ENCODE peak calls at places on chromosomes 3 and 15, in nine cellular contexts. One of them, this sample, is unnamed.

GRCh38 chr3:51948016-51948580 is 5.9 kb downstream of the PARP3 start:
- DNase-seq in heart right ventricle: no peak
- DNase-seq in lower leg skin: no peak
- DNase-seq in AG10803: no peak
- DNase-seq in pancreas: no peak
- DNase-seq in kidney: peak; percentile 39
- DNase-seq in ovary: no peak
- DNase-seq in fibroblast of lung: no peak
- DNase-seq in neural progenitor cell: no peak
- DNase-seq in this sample: no peak

GRCh38 chr3:59836525-59836924 is 786.7 kb upstream of the CFAP20DC start:
- DNase-seq in kidney: no peak
- DNase-seq in fibroblast of lung: no peak
- DNase-seq in ovary: no peak
- DNase-seq in heart right ventricle: no peak
- DNase-seq in AG10803: no peak
- DNase-seq in lower leg skin: no peak
- DNase-seq in pancreas: no peak
- DNase-seq in neural progenitor cell: no peak
- DNase-seq in this sample: no peak

GRCh38 chr15:28191832-28192231 is 92.7 kb upstream of the OCA2 start:
- DNase-seq in fibroblast of lung: peak; percentile 85
- DNase-seq in kidney: peak; percentile 83
- DNase-seq in AG10803: peak; percentile 79
- DNase-seq in pancreas: no peak
- DNase-seq in heart right ventricle: peak; percentile 39
- DNase-seq in lower leg skin: no peak
- DNase-seq in ovary: peak; percentile 67
- DNase-seq in neural progenitor cell: peak; percentile 38
- DNase-seq in this sample: no peak

GRCh38 chr3:195003006-195003892 is 267.7 kb downstream of the XXYLT1 start:
- DNase-seq in kidney: no peak
- DNase-seq in pancreas: no peak
- DNase-seq in ovary: no peak
- DNase-seq in neural progenitor cell: no peak
- DNase-seq in heart right ventricle: peak; percentile 63
- DNase-seq in lower leg skin: peak; percentile 94
- DNase-seq in AG10803: peak; percentile 77
- DNase-seq in fibroblast of lung: no peak
- DNase-seq in this sample: no peak

GRCh38 chr3:108051005-108051404 is 39.8 kb downstream of the CD47 start:
- DNase-seq in kidney: no peak
- DNase-seq in ovary: no peak
- DNase-seq in fibroblast of lung: peak; percentile 24
- DNase-seq in neural progenitor cell: no peak
- DNase-seq in pancreas: no peak
- DNase-seq in AG10803: no peak
- DNase-seq in heart right ventricle: no peak
- DNase-seq in lower leg skin: no peak
- DNase-seq in this sample: no peak

GRCh38 chr3:181725033-181725775 is 13.5 kb downstream of the SOX2 start:
- DNase-seq in fibroblast of lung: no peak
- DNase-seq in lower leg skin: no peak
- DNase-seq in pancreas: no peak
- DNase-seq in AG10803: no peak
- DNase-seq in kidney: no peak
- DNase-seq in neural progenitor cell: peak; percentile 64
- DNase-seq in ovary: no peak
- DNase-seq in heart right ventricle: no peak
- DNase-seq in this sample: no peak

GRCh38 chr15:40252438-40253178 is 13.7 kb downstream of the PAK6 start:
- DNase-seq in pancreas: peak; percentile 72
- DNase-seq in fibroblast of lung: peak; percentile 19
- DNase-seq in AG10803: no peak
- DNase-seq in ovary: peak; percentile 42
- DNase-seq in lower leg skin: no peak
- DNase-seq in heart right ventricle: no peak
- DNase-seq in neural progenitor cell: peak; percentile 53
- DNase-seq in kidney: peak; percentile 84
- DNase-seq in this sample: no peak

GRCh38 chr3:18307529-18307928 is 117.6 kb downstream of the SATB1 start:
- DNase-seq in fibroblast of lung: no peak
- DNase-seq in heart right ventricle: no peak
- DNase-seq in lower leg skin: no peak
- DNase-seq in pancreas: no peak
- DNase-seq in ovary: no peak
- DNase-seq in neural progenitor cell: no peak
- DNase-seq in AG10803: no peak
- DNase-seq in kidney: no peak
- DNase-seq in this sample: no peak

GRCh38 chr3:59426851-59427565 is 377.2 kb upstream of the CFAP20DC start:
- DNase-seq in heart right ventricle: no peak
- DNase-seq in pancreas: no peak
- DNase-seq in fibroblast of lung: peak; percentile 95
- DNase-seq in kidney: no peak
- DNase-seq in AG10803: peak; percentile 97
- DNase-seq in lower leg skin: no peak
- DNase-seq in neural progenitor cell: no peak
- DNase-seq in ovary: no peak
- DNase-seq in this sample: no peak

GRCh38 chr3:86792316-86792715 is 198.6 kb downstream of the VGLL3 start:
- DNase-seq in fibroblast of lung: peak; percentile 72
- DNase-seq in AG10803: peak; percentile 34
- DNase-seq in kidney: no peak
- DNase-seq in pancreas: no peak
- DNase-seq in lower leg skin: no peak
- DNase-seq in neural progenitor cell: no peak
- DNase-seq in heart right ventricle: no peak
- DNase-seq in ovary: no peak
- DNase-seq in this sample: no peak

GRCh38 chr15:70351941-70352774 is 254.4 kb upstream of the TLE3 start:
- DNase-seq in kidney: no peak
- DNase-seq in heart right ventricle: no peak
- DNase-seq in neural progenitor cell: no peak
- DNase-seq in AG10803: no peak
- DNase-seq in pancreas: no peak
- DNase-seq in fibroblast of lung: no peak
- DNase-seq in lower leg skin: peak; percentile 65
- DNase-seq in ovary: no peak
- DNase-seq in this sample: no peak

GRCh38 chr3:141913150-141913811 is 36.8 kb downstream of the ATP1B3 start:
- DNase-seq in AG10803: peak; percentile 66
- DNase-seq in neural progenitor cell: peak; percentile 63
- DNase-seq in heart right ventricle: peak; percentile 53
- DNase-seq in ovary: no peak
- DNase-seq in pancreas: no peak
- DNase-seq in fibroblast of lung: peak; percentile 52
- DNase-seq in lower leg skin: no peak
- DNase-seq in kidney: no peak
- DNase-seq in this sample: peak; percentile 71

DNA sequence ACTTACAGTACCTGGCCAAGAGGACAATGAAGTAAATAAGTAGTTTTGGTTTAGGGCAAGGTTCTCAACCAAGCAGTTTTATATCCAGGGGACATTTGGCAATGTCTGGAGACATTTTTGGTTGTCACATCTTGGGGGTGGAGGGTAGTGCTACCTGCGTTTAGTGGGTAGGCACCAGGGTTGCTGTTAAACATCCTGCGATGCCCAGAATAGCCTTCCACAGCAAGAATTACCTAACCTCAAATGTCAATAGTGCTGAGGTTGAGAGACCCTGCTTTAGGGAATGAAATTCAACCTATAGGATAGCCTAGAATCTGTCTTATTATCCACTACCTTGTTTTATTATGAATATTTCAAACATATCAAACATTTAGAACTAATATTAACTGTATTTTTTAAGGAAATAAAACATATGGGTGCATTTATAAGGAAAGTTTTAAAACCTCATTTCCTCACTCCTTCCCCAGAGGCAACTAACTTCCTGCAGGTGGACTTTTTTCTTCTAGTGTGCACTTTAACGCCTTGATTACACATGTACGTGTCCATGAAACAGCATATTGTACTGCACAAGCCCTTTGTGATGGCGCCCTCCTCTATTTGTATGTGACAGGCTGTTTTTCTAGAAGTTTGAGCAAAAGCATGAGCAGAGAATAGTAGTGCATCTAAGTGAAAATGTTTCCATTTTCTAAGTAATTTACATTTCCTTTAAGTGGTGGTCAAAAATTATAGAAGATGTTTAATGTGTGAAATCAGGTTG is 57.1 kb downstream of the TRAK1 start:
- DNase-seq in lower leg skin: no peak
- DNase-seq in heart right ventricle: no peak
- DNase-seq in neural progenitor cell: no peak
- DNase-seq in kidney: no peak
- DNase-seq in AG10803: no peak
- DNase-seq in pancreas: no peak
- DNase-seq in ovary: no peak
- DNase-seq in fibroblast of lung: no peak
- DNase-seq in this sample: no peak
- TF ChIP-seq CTCF in lower leg skin: no peak
- TF ChIP-seq CTCF in heart right ventricle: no peak
- TF ChIP-seq CTCF in neural progenitor cell: no peak
- TF ChIP-seq CTCF in kidney: no peak
- TF ChIP-seq CTCF in AG10803: no peak
- TF ChIP-seq CTCF in pancreas: no peak
- TF ChIP-seq CTCF in ovary: no peak
- TF ChIP-seq CTCF in fibroblast of lung: no peak
- TF ChIP-seq CTCF in this sample: no peak

GRCh38 chr15:65333863-65334262 is 29.4 kb downstream of the RNU5B-1 start:
- DNase-seq in fibroblast of lung: no peak
- DNase-seq in AG10803: no peak
- DNase-seq in neural progenitor cell: peak; percentile 68
- DNase-seq in kidney: peak; percentile 18
- DNase-seq in heart right ventricle: no peak
- DNase-seq in ovary: no peak
- DNase-seq in pancreas: no peak
- DNase-seq in lower leg skin: no peak
- DNase-seq in this sample: no peak

GRCh38 chr15:65336767-65337435 is 32.4 kb downstream of the RNU5B-1 start:
- DNase-seq in AG10803: no peak
- DNase-seq in heart right ventricle: no peak
- DNase-seq in lower leg skin: no peak
- DNase-seq in neural progenitor cell: no peak
- DNase-seq in kidney: peak; percentile 50
- DNase-seq in pancreas: no peak
- DNase-seq in ovary: no peak
- DNase-seq in fibroblast of lung: no peak
- DNase-seq in this sample: no peak

GRCh38 chr15:65334586-65335231 is 30.2 kb downstream of the RNU5B-1 start:
- DNase-seq in heart right ventricle: no peak
- DNase-seq in ovary: no peak
- DNase-seq in neural progenitor cell: peak; percentile 74
- DNase-seq in kidney: peak; percentile 55
- DNase-seq in AG10803: no peak
- DNase-seq in lower leg skin: no peak
- DNase-seq in pancreas: no peak
- DNase-seq in fibroblast of lung: no peak
- DNase-seq in this sample: no peak

GRCh38 chr15:65336369-65336766 is 31.9 kb downstream of the RNU5B-1 start:
- DNase-seq in heart right ventricle: no peak
- DNase-seq in lower leg skin: no peak
- DNase-seq in kidney: no peak
- DNase-seq in fibroblast of lung: no peak
- DNase-seq in AG10803: no peak
- DNase-seq in ovary: no peak
- DNase-seq in neural progenitor cell: peak; percentile 35
- DNase-seq in pancreas: no peak
- DNase-seq in this sample: peak; percentile 14

GRCh38 chr15:65335278-65336055 is 31.0 kb downstream of the RNU5B-1 start:
- DNase-seq in ovary: no peak
- DNase-seq in heart right ventricle: no peak
- DNase-seq in AG10803: no peak
- DNase-seq in lower leg skin: no peak
- DNase-seq in pancreas: no peak
- DNase-seq in fibroblast of lung: no peak
- DNase-seq in kidney: peak; percentile 56
- DNase-seq in neural progenitor cell: no peak
- DNase-seq in this sample: no peak
- H3K4me3 ChIP-seq in ovary: no peak overlapping the region
- H3K4me3 ChIP-seq in heart right ventricle: no peak overlapping the region
- H3K4me3 ChIP-seq in AG10803: no peak overlapping the region
- H3K4me3 ChIP-seq in lower leg skin: no peak overlapping the region
- H3K4me3 ChIP-seq in pancreas: no peak overlapping the region
- H3K4me3 ChIP-seq in fibroblast of lung: no peak overlapping the region
- H3K4me3 ChIP-seq in kidney: no peak overlapping the region
- H3K4me3 ChIP-seq in neural progenitor cell: no peak overlapping the region
- H3K4me3 ChIP-seq in this sample: no peak overlapping the region

GRCh38 chr3:45043715-45044299 is 17.7 kb downstream of the CLEC3B start:
- DNase-seq in neural progenitor cell: peak; percentile 25
- DNase-seq in ovary: no peak
- DNase-seq in kidney: no peak
- DNase-seq in lower leg skin: no peak
- DNase-seq in pancreas: no peak
- DNase-seq in fibroblast of lung: peak; percentile 92
- DNase-seq in heart right ventricle: no peak
- DNase-seq in AG10803: peak; percentile 91
- DNase-seq in this sample: no peak
- TF ChIP-seq CTCF in neural progenitor cell: no peak
- TF ChIP-seq CTCF in ovary: no peak
- TF ChIP-seq CTCF in kidney: no peak
- TF ChIP-seq CTCF in lower leg skin: no peak
- TF ChIP-seq CTCF in pancreas: no peak
- TF ChIP-seq CTCF in fibroblast of lung: peak; percentile 44
- TF ChIP-seq CTCF in heart right ventricle: no peak
- TF ChIP-seq CTCF in AG10803: peak; percentile 53
- TF ChIP-seq CTCF in this sample: no peak

GRCh38 chr3:65945480-65945879 is 93.2 kb downstream of the MAGI1 start:
- DNase-seq in fibroblast of lung: peak; percentile 74
- DNase-seq in lower leg skin: no peak
- DNase-seq in kidney: no peak
- DNase-seq in pancreas: no peak
- DNase-seq in ovary: no peak
- DNase-seq in heart right ventricle: no peak
- DNase-seq in neural progenitor cell: no peak
- DNase-seq in AG10803: peak; percentile 30
- DNase-seq in this sample: no peak

GRCh38 chr3:65948833-65949573 is 89.7 kb downstream of the MAGI1 start:
- DNase-seq in neural progenitor cell: no peak
- DNase-seq in pancreas: no peak
- DNase-seq in kidney: no peak
- DNase-seq in heart right ventricle: no peak
- DNase-seq in AG10803: no peak
- DNase-seq in ovary: no peak
- DNase-seq in fibroblast of lung: no peak
- DNase-seq in lower leg skin: no peak
- DNase-seq in this sample: no peak

GRCh38 chr3:65944252-65944651 is 94.5 kb downstream of the MAGI1 start:
- DNase-seq in fibroblast of lung: no peak
- DNase-seq in AG10803: no peak
- DNase-seq in neural progenitor cell: no peak
- DNase-seq in pancreas: no peak
- DNase-seq in lower leg skin: no peak
- DNase-seq in heart right ventricle: no peak
- DNase-seq in kidney: no peak
- DNase-seq in ovary: no peak
- DNase-seq in this sample: no peak

GRCh38 chr3:65946438-65946837 is 92.3 kb downstream of the MAGI1 start:
- DNase-seq in fibroblast of lung: peak; percentile 85
- DNase-seq in pancreas: no peak
- DNase-seq in ovary: no peak
- DNase-seq in kidney: no peak
- DNase-seq in AG10803: peak; percentile 63
- DNase-seq in neural progenitor cell: no peak
- DNase-seq in heart right ventricle: no peak
- DNase-seq in lower leg skin: no peak
- DNase-seq in this sample: no peak

GRCh38 chr3:65945953-65946352 is 92.8 kb downstream of the MAGI1 start:
- DNase-seq in lower leg skin: no peak
- DNase-seq in pancreas: no peak
- DNase-seq in AG10803: no peak
- DNase-seq in heart right ventricle: no peak
- DNase-seq in fibroblast of lung: no peak
- DNase-seq in ovary: no peak
- DNase-seq in neural progenitor cell: no peak
- DNase-seq in kidney: no peak
- DNase-seq in this sample: no peak
- H3K4me3 ChIP-seq in lower leg skin: no peak overlapping the region
- H3K4me3 ChIP-seq in pancreas: no peak overlapping the region
- H3K4me3 ChIP-seq in AG10803: no peak overlapping the region
- H3K4me3 ChIP-seq in heart right ventricle: no peak overlapping the region
- H3K4me3 ChIP-seq in fibroblast of lung: no peak overlapping the region
- H3K4me3 ChIP-seq in ovary: no peak overlapping the region
- H3K4me3 ChIP-seq in neural progenitor cell: no peak overlapping the region
- H3K4me3 ChIP-seq in kidney: no peak overlapping the region
- H3K4me3 ChIP-seq in this sample: no peak overlapping the region